ENCODE peak calls at places on chromosome 12, in six cellular contexts. R is SK-N-SH, T is HCT116, V is mucosa of descending colon, Z is A549, B is left ventricle myocardium inferior. N is an unnamed sample.

GRCh38 chr12:53480425-53481107 is 18.7 kb downstream of the MAP3K12 start:
- DNase-seq in R (no peak), T (no peak), V (no peak), Z (no peak), B (no peak), N (no peak)

GRCh38 chr12:57110189-57111045 is 745 bp downstream of the STAT6 start:
- DNase-seq in R (peak), T (no peak), V (peak), Z (peak), B (peak), N (no peak)

GRCh38 chr12:59839514-59839913 is 243.7 kb downstream of the SLC16A7 start:
- DNase-seq in R (no peak), T (no peak), V (no peak), Z (no peak), B (no peak), N (no peak)

GRCh38 chr12:74317078-74317581 is 220.5 kb upstream of the ATXN7L3B start:
- DNase-seq in R (no peak), T (no peak), V (no peak), Z (peak), B (peak), N (peak)

GRCh38 chr12:111443086-111443485 is 37.4 kb downstream of the SH2B3 start:
- DNase-seq in R (no peak), T (no peak), V (no peak), Z (no peak), B (no peak), N (no peak)

GRCh38 chr12:1797011-1797901 is 23.1 kb upstream of the LRTM2 start:
- DNase-seq in R (peak), T (no peak), V (peak), Z (no peak), B (peak), N (no peak)

GRCh38 chr12:82973601-82974000 is 286.9 kb downstream of the TMTC2 start:
- DNase-seq in R (no peak), T (no peak), V (no peak), Z (no peak), B (no peak), N (no peak)

GRCh38 chr12:27794818-27795584 is 15.0 kb upstream of the MANSC4 start:
- DNase-seq in R (no peak), T (no peak), V (no peak), Z (no peak), B (no peak), N (no peak)

GRCh38 chr12:131457028-131457310 is 253.9 kb upstream of the SFSWAP start:
- DNase-seq in R (no peak), T (no peak), V (no peak), Z (no peak), B (no peak), N (no peak)

GRCh38 chr12:48177985-48178384 is 5.5 kb upstream of the CCDC184 start:
- DNase-seq in R (no peak), T (no peak), V (no peak), Z (no peak), B (no peak), N (no peak)

GRCh38 chr12:59396941-59397340 is 198.9 kb upstream of the SLC16A7 start:
- DNase-seq in R (no peak), T (no peak), V (no peak), Z (no peak), B (no peak), N (no peak)

GRCh38 chr12:77485961-77486579 is 344.6 kb upstream of the NAV3 start:
- DNase-seq in R (no peak), T (no peak), V (no peak), Z (no peak), B (no peak), N (no peak)

GRCh38 chr12:12613334-12613733 is 1.7 kb downstream of the CREBL2 start:
- DNase-seq in R (no peak), T (no peak), V (no peak), Z (no peak), B (no peak), N (no peak)

GRCh38 chr12:89756100-89756637 is 47.5 kb upstream of the ATP2B1 start:
- DNase-seq in R (no peak), T (no peak), V (no peak), Z (no peak), B (no peak), N (no peak)

GRCh38 chr12:92473564-92473963 is 229.2 kb upstream of the PLEKHG7 start:
- DNase-seq in R (no peak), T (no peak), V (no peak), Z (no peak), B (no peak), N (no peak)

GRCh38 chr12:54525383-54525782 is 24.0 kb upstream of the PDE1B start:
- DNase-seq in R (no peak), T (no peak), V (no peak), Z (no peak), B (no peak), N (no peak)

GRCh38 chr12:132329739-132330548 is 555 bp upstream of the GALNT9 start:
- DNase-seq in R (no peak), T (no peak), V (no peak), Z (no peak), B (no peak), N (no peak)

GRCh38 chr12:89251326-89252237 is 100.7 kb downstream of the DUSP6 start:
- DNase-seq in R (no peak), T (no peak), V (no peak), Z (no peak), B (no peak), N (no peak)

GRCh38 chr12:111437816-111438454 is 32.2 kb downstream of the SH2B3 start:
- DNase-seq in R (no peak), T (no peak), V (no peak), Z (no peak), B (no peak), N (no peak)

GRCh38 chr12:31387466-31387865 is 61.5 kb upstream of the SINHCAF start:
- DNase-seq in R (no peak), T (no peak), V (no peak), Z (no peak), B (no peak), N (no peak)

GRCh38 chr12:32032205-32032810 is 73.1 kb downstream of the RESF1 start:
- DNase-seq in R (no peak), T (no peak), V (no peak), Z (no peak), B (no peak), N (no peak)

GRCh38 chr12:62656576-62657362 is 190.1 kb downstream of the MON2 start:
- DNase-seq in R (no peak), T (no peak), V (no peak), Z (no peak), B (no peak), N (no peak)

GRCh38 chr12:104182144-104182543 is 33.4 kb upstream of the TXNRD1 start:
- DNase-seq in R (no peak), T (no peak), V (peak), Z (no peak), B (peak), N (no peak)

GRCh38 chr12:18799561-18799960 is 61.6 kb downstream of the CAPZA3 start:
- DNase-seq in R (no peak), T (no peak), V (no peak), Z (no peak), B (no peak), N (no peak)

GRCh38 chr12:82089369-82090121 is 268.6 kb downstream of the CCDC59 start:
- DNase-seq in R (no peak), T (no peak), V (no peak), Z (no peak), B (no peak), N (peak)

GRCh38 chr12:11981174-11981733 is 89.5 kb upstream of the BCL2L14 start:
- DNase-seq in R (no peak), T (no peak), V (no peak), Z (no peak), B (no peak), N (no peak)

GRCh38 chr12:108175310-108175709 is 46.2 kb downstream of the WSCD2 start:
- DNase-seq in R (peak), T (no peak), V (no peak), Z (no peak), B (no peak), N (no peak)

GRCh38 chr12:119594772-119595445 is 1.3 kb downstream of the TMEM233 start:
- DNase-seq in R (peak), T (no peak), V (no peak), Z (no peak), B (peak), N (no peak)

GRCh38 chr12:131990066-131990979 is 40.6 kb downstream of the EP400 start:
- DNase-seq in R (no peak), T (no peak), V (no peak), Z (no peak), B (no peak), N (no peak)

GRCh38 chr12:121227294-121227693 is 17.4 kb downstream of the P2RX4 start:
- DNase-seq in R (no peak), T (no peak), V (peak), Z (no peak), B (no peak), N (peak)
- TF ChIP-seq CTCF in R (no peak), T (no peak), V (no peak), Z (no peak), B (no peak), N (no peak)

GRCh38 chr12:79689477-79690155 is 1.1 kb downstream of the PAWR start:
- DNase-seq in R (peak), T (no peak), V (peak), Z (peak), B (peak), N (peak)

GRCh38 chr12:79686171-79686570 is 4.6 kb downstream of the PAWR start:
- DNase-seq in R (no peak), T (no peak), V (no peak), Z (no peak), B (no peak), N (no peak)

GRCh38 chr12:79688376-79689040 is 2.3 kb downstream of the PAWR start:
- DNase-seq in R (no peak), T (no peak), V (no peak), Z (no peak), B (no peak), N (no peak)

GRCh38 chr12:79689041-79689476 is 1.7 kb downstream of the PAWR start:
- DNase-seq in R (no peak), T (no peak), V (no peak), Z (no peak), B (no peak), N (no peak)

GRCh38 chr12:79687711-79688270 is 3.0 kb downstream of the PAWR start:
- DNase-seq in R (no peak), T (no peak), V (no peak), Z (no peak), B (no peak), N (no peak)
- H3K4me3 ChIP-seq in R (no peak), T (no peak), V (no peak), Z (peak), B (peak), N (peak)

GRCh38 chr12:45546545-45546944 is 183.0 kb upstream of the ARID2 start:
- DNase-seq in R (no peak), T (no peak), V (no peak), Z (no peak), B (no peak), N (no peak)

GRCh38 chr12:45549503-45549902 is 180.0 kb upstream of the ARID2 start:
- DNase-seq in R (no peak), T (no peak), V (no peak), Z (no peak), B (no peak), N (peak)

GRCh38 chr12:45547132-45547531 is 182.4 kb upstream of the ARID2 start:
- DNase-seq in R (no peak), T (no peak), V (no peak), Z (no peak), B (no peak), N (no peak)

GRCh38 chr12:45543887-45544286 is 185.6 kb upstream of the ARID2 start:
- DNase-seq in R (peak), T (peak), V (peak), Z (peak), B (no peak), N (peak)

DNA sequence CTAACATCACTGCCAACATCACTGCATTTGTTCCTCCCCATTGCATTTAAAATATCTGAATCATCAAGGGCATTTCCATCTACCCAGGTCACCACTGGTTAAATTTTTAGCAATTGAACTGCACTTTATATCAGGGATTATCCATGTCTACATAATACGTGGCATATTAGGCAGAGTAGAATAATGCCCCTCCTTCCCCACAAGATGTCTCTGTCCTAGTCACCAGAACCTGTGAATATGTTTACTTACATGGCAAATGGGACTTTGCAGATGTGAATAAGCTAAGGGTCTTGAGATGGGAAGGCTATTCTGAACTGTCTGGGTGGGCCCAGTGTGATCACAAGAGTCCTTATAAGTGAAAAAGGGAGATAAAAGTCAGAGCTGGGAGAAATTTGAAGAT is 181.7 kb upstream of the ARID2 start:
- DNase-seq in R (no peak), T (no peak), V (no peak), Z (no peak), B (no peak), N (no peak)
- TF ChIP-seq CTCF in R (no peak), T (no peak), V (no peak), Z (no peak), B (no peak), N (no peak)

GRCh38 chr12:116879509-116880212 is 1.6 kb downstream of the HRK start:
- DNase-seq in R (peak), T (no peak), V (peak), Z (no peak), B (no peak), N (no peak)

GRCh38 chr12:116876151-116876869 is 4.9 kb downstream of the HRK start:
- DNase-seq in R (peak), T (no peak), V (no peak), Z (no peak), B (no peak), N (no peak)

GRCh38 chr12:116880817-116881324 is 370 bp downstream of the HRK start:
- DNase-seq in R (peak), T (no peak), V (peak), Z (peak), B (peak), N (no peak)

GRCh38 chr12:116880213-116880816 is 926 bp downstream of the HRK start:
- DNase-seq in R (peak), T (no peak), V (no peak), Z (no peak), B (no peak), N (no peak)

DNA sequence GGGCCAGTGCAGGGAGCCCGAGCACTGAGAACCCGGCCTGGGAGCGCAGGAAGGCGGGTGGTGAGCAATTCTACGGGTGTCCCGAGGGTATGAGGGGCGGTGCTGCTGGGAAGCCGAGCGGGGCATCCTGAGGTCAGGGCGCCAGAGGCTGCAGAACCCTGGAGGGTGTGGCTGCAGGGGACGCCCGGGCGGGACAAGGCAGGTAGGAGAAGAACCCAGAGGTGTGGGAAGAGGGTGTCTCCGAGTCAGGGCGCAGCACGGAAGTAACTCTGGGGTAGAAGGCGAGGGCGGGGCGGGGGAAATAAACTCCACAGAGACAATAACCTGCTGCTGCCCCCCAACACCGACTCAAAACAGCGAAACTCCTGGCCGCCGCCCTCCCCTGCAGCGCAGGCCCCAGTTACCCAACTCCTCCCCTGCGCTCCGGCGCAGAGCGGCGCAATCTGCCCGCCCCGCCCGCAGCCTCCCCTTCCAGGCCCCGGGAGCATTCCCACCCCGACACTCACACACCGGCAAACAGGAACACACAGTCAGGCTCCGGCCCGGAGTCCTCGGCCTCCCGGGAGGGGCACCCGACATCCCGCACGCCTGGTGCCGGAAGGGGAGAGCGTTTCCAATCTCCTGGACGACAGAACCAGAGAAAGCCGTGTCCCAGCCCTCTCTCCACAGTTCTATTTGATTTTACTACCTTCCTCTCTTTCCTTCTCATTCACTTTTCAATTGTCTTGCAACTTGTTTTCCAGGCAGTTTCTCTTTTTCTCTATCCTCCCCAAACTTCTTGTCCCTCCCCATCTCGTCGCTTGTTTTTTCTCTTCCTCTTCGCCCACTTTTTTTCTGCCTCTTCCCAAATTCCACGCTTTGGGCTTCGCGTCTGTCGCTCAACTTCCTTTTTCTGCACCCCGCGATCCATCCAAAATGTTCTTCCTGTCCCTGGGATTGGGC is 2.4 kb downstream of the HRK start:
- DNase-seq in R (peak), T (no peak), V (peak), Z (no peak), B (no peak), N (no peak)
- H3K4me3 ChIP-seq in R (peak), T (peak), V (no peak), Z (peak), B (peak), N (no peak)

DNA sequence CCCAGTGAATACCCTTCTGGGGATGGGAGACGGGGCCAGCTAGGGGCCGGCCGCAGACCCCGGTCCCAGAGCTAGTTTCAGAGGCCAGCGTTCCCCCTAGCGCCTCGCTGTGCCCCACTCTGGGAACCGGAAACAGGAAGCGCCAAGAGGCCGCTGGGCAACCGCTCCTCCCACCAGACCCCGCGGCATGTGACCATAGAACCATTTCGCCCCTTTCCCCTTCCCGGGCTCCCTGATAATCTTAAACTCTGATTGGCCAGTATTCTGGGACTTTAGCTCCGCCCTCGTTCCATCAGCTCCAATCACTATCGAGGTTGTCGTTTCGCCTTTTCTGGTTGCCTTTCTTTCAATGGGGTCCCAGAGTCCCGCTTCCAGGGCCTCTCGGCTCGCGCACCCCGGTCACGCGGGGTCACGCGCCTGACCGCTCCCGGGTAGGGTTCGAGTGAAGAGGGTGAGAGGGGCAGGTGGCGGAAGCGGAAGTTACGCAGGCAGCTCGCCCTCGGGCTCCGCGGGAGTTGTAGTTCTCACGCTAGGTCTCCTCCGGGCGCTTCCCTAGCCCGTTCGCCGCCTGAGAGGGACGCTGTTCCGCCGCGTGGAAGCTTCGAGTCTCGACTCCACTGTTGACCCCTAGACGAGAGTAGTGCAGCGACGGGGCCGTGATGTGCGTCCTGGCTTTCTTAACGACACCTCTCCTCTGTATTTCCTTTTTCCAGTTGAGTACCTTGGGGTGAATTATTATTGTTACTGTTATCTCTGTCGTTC is at the start of gene M6PR:
- DNase-seq in R (peak), T (peak), V (peak), Z (peak), B (peak), N (peak)
- TF ChIP-seq CTCF in R (peak), T (peak), V (no peak), Z (peak), B (peak), N (peak)

DNA sequence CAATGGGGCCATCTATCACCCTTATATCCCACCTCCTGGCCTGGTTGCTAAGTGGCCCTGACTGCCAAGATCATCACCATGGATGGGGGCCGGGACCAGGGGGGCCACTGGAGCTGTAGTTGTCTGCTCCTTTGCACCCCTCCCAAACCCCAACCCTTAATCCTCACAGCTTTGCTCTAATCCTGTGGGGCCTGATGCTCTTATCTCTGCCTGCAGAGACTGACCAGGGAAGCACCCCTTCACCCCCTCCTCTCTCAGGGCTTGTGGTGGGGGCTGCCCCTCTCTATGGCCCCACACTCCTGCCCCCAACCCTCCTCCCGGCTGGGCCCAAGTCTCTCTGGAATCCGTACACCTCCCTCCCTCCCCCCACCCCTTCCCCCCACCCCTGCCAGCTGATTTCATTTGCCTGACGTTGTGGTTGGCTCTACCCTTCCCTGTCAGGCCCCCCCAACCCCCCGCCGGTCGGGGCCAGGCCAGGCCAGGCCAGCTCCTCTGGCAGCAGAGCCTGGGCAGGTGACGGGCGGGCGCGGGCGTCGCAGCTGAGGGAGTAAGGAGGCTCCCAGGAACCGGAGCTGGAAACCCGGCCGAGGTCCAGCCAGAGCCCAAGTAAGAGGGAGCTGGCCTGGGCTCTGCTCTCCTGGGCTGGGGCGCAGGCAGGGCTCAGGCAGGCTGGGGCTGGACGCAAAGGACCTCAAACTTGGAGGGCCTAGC is at the start of gene GNB3:
- DNase-seq in R (no peak), T (no peak), V (no peak), Z (no peak), B (peak), N (no peak)
- H3K4me3 ChIP-seq in R (no peak), T (no peak), V (no peak), Z (no peak), B (no peak), N (no peak)

N was measured in LNCaP clone FGC.